ENCODE peak calls at places on chromosome 2, in six cellular contexts. B, T, H, O, C and N are unnamed samples.
A peak's percentile ranks its signal among the peaks of the same experiment; 100 is the strongest.

GRCh38 chr2:109348645-109349554 is 219.9 kb downstream of the SH3RF3 start:
- DNase-seq in B (no peak), T (peak; percentile 40), H (no peak), O (peak; percentile 72), C (no peak), N (no peak)

GRCh38 chr2:113896791-113897190 is 6.9 kb downstream of the ACTR3 start:
- DNase-seq in B (no peak), T (no peak), H (no peak), O (no peak), C (no peak), N (no peak)

GRCh38 chr2:112138143-112139032 is at the start of gene FBLN7:
- DNase-seq in B (no peak), T (peak; percentile 61), H (no peak), O (no peak), C (no peak), N (peak; percentile 20)

GRCh38 chr2:97936199-97936598 is 59.5 kb downstream of the TMEM131 start:
- DNase-seq in B (no peak), T (peak; percentile 92), H (no peak), O (no peak), C (no peak), N (peak; percentile 28)

GRCh38 chr2:48474599-48475298 is 55.2 kb upstream of the STON1 start:
- DNase-seq in B (no peak), T (no peak), H (no peak), O (no peak), C (no peak), N (no peak)

GRCh38 chr2:61967262-61967661 is 61.8 kb downstream of the COMMD1 start:
- DNase-seq in B (no peak), T (peak; percentile 10), H (no peak), O (no peak), C (no peak), N (no peak)

GRCh38 chr2:40105593-40105992 is 326.5 kb upstream of the THUMPD2 start:
- DNase-seq in B (no peak), T (no peak), H (no peak), O (no peak), C (no peak), N (no peak)

GRCh38 chr2:95041060-95041823 is 15.7 kb downstream of the MAL start:
- DNase-seq in B (no peak), T (no peak), H (no peak), O (no peak), C (no peak), N (no peak)

GRCh38 chr2:207676827-207677354 is 34.5 kb upstream of the CCNYL1 start:
- DNase-seq in B (no peak), T (no peak), H (peak; percentile 74), O (no peak), C (peak; percentile 84), N (peak; percentile 58)

GRCh38 chr2:132503621-132504200 is 87.1 kb downstream of the GPR39 start:
- DNase-seq in B (no peak), T (no peak), H (peak; percentile 27), O (no peak), C (no peak), N (no peak)

GRCh38 chr2:187545238-187545751 is 8.9 kb downstream of the TFPI start:
- DNase-seq in B (no peak), T (no peak), H (no peak), O (no peak), C (no peak), N (no peak)

GRCh38 chr2:124343827-124344498 is 318.9 kb downstream of the CNTNAP5 start:
- DNase-seq in B (no peak), T (no peak), H (no peak), O (no peak), C (no peak), N (no peak)

GRCh38 chr2:18750662-18751554 is 161.5 kb upstream of the NT5C1B start:
- DNase-seq in B (no peak), T (no peak), H (peak; percentile 25), O (no peak), C (no peak), N (no peak)

GRCh38 chr2:24885221-24886113 is 34.6 kb downstream of the ADCY3 start:
- DNase-seq in B (no peak), T (no peak), H (no peak), O (no peak), C (no peak), N (no peak)

GRCh38 chr2:195659114-195659513 is 2.1 kb downstream of the SLC39A10 start:
- DNase-seq in B (no peak), T (peak; percentile 27), H (no peak), O (no peak), C (no peak), N (no peak)

GRCh38 chr2:109213646-109214417 is 84.8 kb downstream of the SH3RF3 start:
- DNase-seq in B (peak; percentile 21), T (no peak), H (peak; percentile 98), O (no peak), C (peak; percentile 65), N (peak; percentile 55)

GRCh38 chr2:126849486-126849885 is 49.2 kb upstream of the TEX51 start:
- DNase-seq in B (no peak), T (no peak), H (no peak), O (peak; percentile 1), C (no peak), N (no peak)

GRCh38 chr2:240237609-240238151 is 97.2 kb upstream of the OTOS start:
- DNase-seq in B (no peak), T (peak; percentile 26), H (peak; percentile 59), O (no peak), C (peak; percentile 18), N (peak; percentile 57)

GRCh38 chr2:166375205-166375735 is 474 bp downstream of the SCN9A start:
- DNase-seq in B (no peak), T (no peak), H (peak; percentile 31), O (peak; percentile 9), C (no peak), N (peak; percentile 2)

GRCh38 chr2:206031162-206031784 is 54.7 kb downstream of the INO80D start:
- DNase-seq in B (no peak), T (no peak), H (peak; percentile 89), O (no peak), C (no peak), N (peak; percentile 8)

GRCh38 chr2:39991298-39991697 is 212.2 kb upstream of the THUMPD2 start:
- DNase-seq in B (no peak), T (no peak), H (no peak), O (no peak), C (no peak), N (no peak)

GRCh38 chr2:224271854-224272620 is 129.9 kb downstream of the FAM124B start:
- DNase-seq in B (no peak), T (no peak), H (peak; percentile 19), O (no peak), C (no peak), N (no peak)

GRCh38 chr2:219247678-219248642 is 2.7 kb downstream of the STK16 start:
- DNase-seq in B (no peak), T (no peak), H (no peak), O (no peak), C (no peak), N (no peak)

GRCh38 chr2:31347319-31347718 is 67.2 kb downstream of the XDH start:
- DNase-seq in B (no peak), T (no peak), H (no peak), O (no peak), C (no peak), N (no peak)

GRCh38 chr2:134416018-134416417 is 162.1 kb downstream of the MGAT5 start:
- DNase-seq in B (no peak), T (no peak), H (no peak), O (no peak), C (no peak), N (no peak)

GRCh38 chr2:166239548-166239947 is 111.7 kb upstream of the SCN1A start:
- DNase-seq in B (no peak), T (no peak), H (peak; percentile 88), O (no peak), C (peak; percentile 96), N (peak; percentile 74)

GRCh38 chr2:133854603-133855200 is 286.4 kb upstream of the NCKAP5 start:
- DNase-seq in B (no peak), T (no peak), H (no peak), O (no peak), C (no peak), N (no peak)

GRCh38 chr2:134852518-134852917 is 14.1 kb downstream of the ACMSD start:
- DNase-seq in B (no peak), T (no peak), H (peak; percentile 24), O (no peak), C (no peak), N (no peak)

GRCh38 chr2:216465580-216466197 is 33.0 kb upstream of the RPL37A start:
- DNase-seq in B (no peak), T (no peak), H (no peak), O (no peak), C (no peak), N (no peak)